ENCODE peak calls at places on chromosomes 5 and 9, in six cellular contexts. V is uterus; F is adrenal gland; X is cardiac muscle cell; B is naive thymus-derived CD4-positive, alpha-beta T cell; O is effector memory CD4-positive, alpha-beta T cell. K is an unnamed sample. For H3K4me1 and H3K36me3, the result is how much of the 10 kb centered on the place peaks cover.

GRCh38 chr9:124007157-124007460 is 4.5 kb upstream of the LHX2 start:
- DNase-seq in B (no peak), V (no peak), O (no peak), F (no peak), X (no peak), K (no peak)

GRCh38 chr5:143014017-143014651 is 244.0 kb downstream of the ARHGAP26 start:
- DNase-seq in O (no peak), X (peak), B (no peak), F (no peak), V (no peak), K (no peak)

GRCh38 chr5:65394078-65394477 is 87.6 kb downstream of the ADAMTS6 start:
- DNase-seq in B (no peak), O (no peak), F (no peak), V (peak), X (no peak), K (no peak)

GRCh38 chr5:33509036-33509435 is 68.3 kb downstream of the TARS1 start:
- DNase-seq in X (no peak), V (no peak), O (no peak), B (no peak), F (no peak), K (no peak)

GRCh38 chr9:20760246-20760901 is 76.3 kb downstream of the FOCAD start:
- DNase-seq in O (no peak), X (no peak), B (no peak), V (no peak), F (no peak), K (no peak)

GRCh38 chr9:129568560-129569505 is 52.1 kb downstream of the C9orf50 start:
- DNase-seq in O (no peak), V (peak), F (peak), B (no peak), X (peak), K (no peak)

GRCh38 chr9:112112519-112112918 is 62.6 kb downstream of the SUSD1 start:
- DNase-seq in F (no peak), O (no peak), B (no peak), X (no peak), V (no peak), K (no peak)

GRCh38 chr9:5441043-5441442 is 3.3 kb upstream of the PLGRKT start:
- DNase-seq in V (no peak), O (no peak), X (no peak), F (no peak), B (no peak), K (no peak)

GRCh38 chr5:80761176-80761575 is 106.4 kb upstream of the DHFR start:
- DNase-seq in F (no peak), V (no peak), B (no peak), X (no peak), O (no peak), K (no peak)

GRCh38 chr5:36241636-36242533 is at the start of gene NADK2:
- DNase-seq in F (peak), X (peak), V (peak), B (peak), O (peak), K (peak)

GRCh38 chr5:109756543-109757186 is 66.9 kb downstream of the MAN2A1 start:
- DNase-seq in F (no peak), X (no peak), O (no peak), V (no peak), B (no peak), K (no peak)

GRCh38 chr9:36878986-36879982 is 154.8 kb downstream of the PAX5 start:
- DNase-seq in F (no peak), X (no peak), O (no peak), B (no peak), V (no peak), K (no peak)

GRCh38 chr9:12783767-12784460 is 9.1 kb downstream of the LURAP1L start:
- DNase-seq in B (no peak), O (no peak), V (no peak), X (no peak), F (no peak), K (no peak)

GRCh38 chr5:116411101-116411571 is 163.5 kb downstream of the SEMA6A start:
- DNase-seq in X (no peak), F (no peak), V (peak), B (no peak), O (no peak), K (no peak)

GRCh38 chr5:122035913-122036312 is 42.1 kb downstream of the LOX start:
- DNase-seq in B (no peak), F (no peak), V (no peak), O (no peak), X (no peak), K (no peak)

GRCh38 chr5:55159763-55160492 is at the start of gene GPX8:
- DNase-seq in V (peak), X (peak), F (peak), O (no peak), B (peak), K (peak)

GRCh38 chr9:93392974-93393373 is 58.5 kb upstream of the FAM120A start:
- DNase-seq in F (no peak), V (no peak), B (no peak), X (no peak), O (no peak), K (no peak)

GRCh38 chr5:136424835-136425694 is 59.7 kb upstream of the TRPC7 start:
- DNase-seq in B (no peak), V (no peak), X (peak), O (peak), F (peak), K (peak)

GRCh38 chr9:114477642-114478041 is 27.6 kb downstream of the WHRN start:
- DNase-seq in V (no peak), O (no peak), B (no peak), X (no peak), F (no peak), K (no peak)

GRCh38 chr5:13472834-13473233 is 471.7 kb downstream of the DNAH5 start:
- DNase-seq in B (no peak), V (no peak), X (no peak), O (no peak), F (no peak), K (no peak)

GRCh38 chr9:127869310-127870152 is 7.9 kb downstream of the AK1 start:
- DNase-seq in B (peak), O (peak), V (peak), X (peak), F (peak), K (peak)

DNA sequence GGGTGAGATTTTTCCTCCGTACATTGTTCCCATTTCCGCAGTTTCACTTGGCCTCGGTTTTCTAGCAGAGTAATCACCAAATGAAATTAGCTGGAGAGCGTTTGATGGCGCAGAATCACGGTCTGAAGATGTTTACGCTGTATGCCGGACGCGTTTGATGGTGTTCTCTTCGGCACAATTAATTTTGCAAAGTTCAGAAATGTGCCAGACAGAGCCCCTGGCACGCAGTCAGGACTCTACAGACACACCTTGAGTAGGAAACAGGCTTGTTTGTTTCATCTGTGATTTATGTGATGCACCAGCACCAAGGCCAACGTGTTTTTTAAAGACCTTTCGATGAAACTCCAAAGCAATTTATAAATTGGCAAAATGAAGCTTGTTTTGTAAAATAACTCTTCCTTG is 864 bp upstream of the LIFR start:
- DNase-seq in F (no peak), B (no peak), V (peak), O (no peak), X (no peak), K (no peak)
- H3K27ac ChIP-seq in F (peak), B (no peak), V (peak), O (no peak), X (peak), K (no peak)

GRCh38 chr9:98957826-98958225 is 14.1 kb downstream of the COL15A1 start:
- DNase-seq in O (no peak), B (no peak), V (peak), F (no peak), X (no peak), K (no peak)

GRCh38 chr9:98960409-98960808 is 16.7 kb downstream of the COL15A1 start:
- DNase-seq in O (no peak), B (no peak), X (no peak), V (no peak), F (no peak), K (no peak)

GRCh38 chr9:98955259-98955658 is 11.6 kb downstream of the COL15A1 start:
- DNase-seq in X (no peak), F (no peak), V (no peak), O (no peak), B (no peak), K (no peak)

GRCh38 chr9:98961513-98962180 is 17.9 kb downstream of the COL15A1 start:
- DNase-seq in O (no peak), B (no peak), F (no peak), V (no peak), X (no peak), K (no peak)

DNA sequence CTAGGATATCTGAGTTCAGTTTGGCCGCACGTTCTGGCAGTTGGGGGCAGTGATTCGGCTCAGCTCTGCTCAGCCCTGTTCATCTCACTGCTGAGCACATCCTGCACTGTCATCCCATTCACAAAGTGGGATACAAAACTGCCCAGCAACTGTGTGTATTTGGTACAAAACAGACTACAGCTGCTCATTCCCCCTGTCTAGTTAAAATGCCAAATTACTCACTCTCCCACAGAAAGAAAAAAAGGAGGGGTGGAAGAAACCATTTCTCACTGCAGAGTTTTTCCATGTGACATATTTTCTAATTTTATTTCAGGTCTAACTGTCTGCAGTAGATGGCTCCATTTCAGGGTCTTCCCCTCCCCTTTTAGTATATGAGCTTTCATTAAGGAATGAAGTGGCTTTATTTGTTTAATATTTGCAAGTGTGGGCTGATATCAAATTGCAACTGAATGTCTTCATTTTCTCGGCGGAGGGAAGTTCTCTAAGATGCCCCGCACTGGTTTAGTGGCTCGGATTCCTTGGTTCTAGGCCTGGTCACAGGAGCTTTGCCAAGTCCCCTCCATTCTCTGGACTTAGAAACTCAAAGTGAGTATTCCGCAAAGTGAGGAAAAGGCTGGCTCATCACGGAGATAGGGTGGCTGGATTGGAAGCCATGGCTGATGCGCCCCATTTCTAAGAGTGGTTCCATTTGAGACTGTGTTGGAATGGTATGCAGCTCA is 14.7 kb downstream of the COL15A1 start:
- DNase-seq in B (no peak), X (no peak), F (no peak), V (peak), O (no peak), K (no peak)
- H3K4me1 ChIP-seq in B (under half), X (under half), F (under half), V (under half), O (under half), K (under half)

GRCh38 chr9:130861372-130862180 is 26.5 kb downstream of the ABL1 start:
- DNase-seq in F (no peak), V (no peak), X (no peak), O (no peak), B (no peak), K (no peak)
- H3K36me3 ChIP-seq in F (under half), V (under half), X (under half), O (under half), B (under half), K (under half)

GRCh38 chr5:149381986-149382338 is 2.9 kb upstream of the IL17B start:
- DNase-seq in O (peak), V (peak), B (peak), F (peak), X (peak), K (peak)

GRCh38 chr5:149379177-149379761 is at the start of gene IL17B:
- DNase-seq in O (no peak), F (no peak), B (no peak), X (no peak), V (no peak), K (no peak)

GRCh38 chr5:149381261-149381985 is 2.3 kb upstream of the IL17B start:
- DNase-seq in X (no peak), O (no peak), F (no peak), B (no peak), V (peak), K (no peak)

GRCh38 chr5:149379807-149380374 is 799 bp upstream of the IL17B start:
- DNase-seq in B (no peak), F (no peak), V (no peak), X (no peak), O (no peak), K (no peak)

DNA sequence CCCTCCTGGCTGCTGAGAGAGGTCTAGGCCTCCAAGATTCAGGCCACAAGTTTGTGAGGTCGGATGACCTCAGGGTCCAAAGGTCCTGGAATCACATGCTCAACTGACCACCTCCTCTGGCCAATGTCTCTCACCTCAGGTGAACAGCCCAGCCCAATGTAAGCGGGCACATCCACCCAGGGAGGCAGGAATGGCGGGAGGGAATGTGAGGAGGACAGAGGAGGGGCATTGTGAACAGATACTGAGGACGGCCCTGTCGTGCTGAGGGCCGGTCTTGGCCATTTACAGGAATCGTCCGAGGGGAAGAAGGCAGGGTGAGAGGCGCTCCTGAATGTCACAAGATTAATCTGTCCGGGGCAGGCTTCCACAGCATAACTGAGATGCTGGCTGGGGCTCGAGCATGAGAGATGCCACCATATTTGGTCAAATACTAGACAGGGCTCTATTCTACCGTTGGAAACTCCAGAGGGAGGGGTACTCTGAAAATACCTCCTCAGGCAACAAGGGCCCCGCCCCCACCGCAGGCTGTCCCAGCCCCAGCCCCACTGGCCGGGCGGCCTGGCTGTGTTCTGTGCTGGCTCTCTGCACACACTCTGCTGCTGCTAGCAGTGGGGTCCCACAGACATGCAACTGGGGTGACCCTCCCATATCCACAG is 1.5 kb upstream of the IL17B start:
- DNase-seq in X (peak), V (peak), B (no peak), F (no peak), O (no peak), K (no peak)
- H3K27ac ChIP-seq in X (peak), V (peak), B (no peak), F (no peak), O (no peak), K (no peak)

GRCh38 chr9:136544549-136545064 is 1.2 kb downstream of the NOTCH1 start:
- DNase-seq in V (no peak), X (no peak), O (peak), F (no peak), B (no peak), K (peak)
- H3K4me1 ChIP-seq in V (under half), X (under half), O (under half), F (under half), B (under half), K (half or more)

K was measured in CD4-positive, alpha-beta memory T cell.